ENCODE peak calls at places on chromosomes 11 and 22, in seven cellular contexts. A is AG09309, J is GM10248, N is neural crest cell, D is cardiac fibroblast, S is prostate gland, I is heart left ventricle. P is an unnamed sample.
A peak's percentile ranks its signal among the peaks of the same experiment; 100 is the strongest.

GRCh38 chr11:71238941-71239340 is 13.4 kb downstream of the SHANK2 start:
- DNase-seq in A (no peak), J (no peak), N (no peak), D (no peak), S (no peak), I (no peak), P (no peak)

GRCh38 chr11:97973352-97973857 is 1047.3 kb upstream of the CNTN5 start:
- DNase-seq in A (no peak), J (no peak), N (no peak), D (no peak), S (no peak), I (no peak), P (no peak)

GRCh38 chr22:37581534-37581933 is 1.6 kb upstream of the LGALS2 start:
- DNase-seq in A (no peak), J (no peak), N (no peak), D (no peak), S (peak; percentile 43), I (peak; percentile 82), P (no peak)

GRCh38 chr11:99513368-99513767 is 492.6 kb downstream of the CNTN5 start:
- DNase-seq in A (no peak), J (no peak), N (no peak), D (no peak), S (no peak), I (no peak), P (no peak)

GRCh38 chr11:10387209-10388083 is 67.6 kb upstream of the AMPD3 start:
- DNase-seq in A (peak; percentile 95), J (no peak), N (no peak), D (peak; percentile 97), S (no peak), I (no peak), P (no peak)

GRCh38 chr11:105689636-105690035 is 79.8 kb downstream of the GRIA4 start:
- DNase-seq in A (no peak), J (no peak), N (no peak), D (no peak), S (no peak), I (no peak), P (no peak)

GRCh38 chr22:36365020-36365411 is 22.8 kb downstream of the MYH9 start:
- DNase-seq in A (peak; percentile 71), J (peak; percentile 77), N (no peak), D (peak; percentile 93), S (no peak), I (peak; percentile 88), P (peak; percentile 80)

GRCh38 chr11:4154503-4154902 is 59.9 kb downstream of the RRM1 start:
- DNase-seq in A (no peak), J (no peak), N (no peak), D (no peak), S (no peak), I (no peak), P (no peak)

GRCh38 chr11:26079966-26080365 is 252.0 kb upstream of the ANO3 start:
- DNase-seq in A (no peak), J (no peak), N (no peak), D (no peak), S (no peak), I (no peak), P (no peak)

GRCh38 chr11:7905961-7906429 is 25.1 kb downstream of the OR10A6 start:
- DNase-seq in A (no peak), J (no peak), N (no peak), D (no peak), S (peak; percentile 10), I (no peak), P (no peak)

GRCh38 chr11:120212926-120213325 is 2.1 kb downstream of the OAF start:
- DNase-seq in A (no peak), J (no peak), N (no peak), D (no peak), S (no peak), I (no peak), P (no peak)

GRCh38 chr11:64619811-64620285 is 28.8 kb downstream of the SLC22A12 start:
- DNase-seq in A (no peak), J (no peak), N (no peak), D (peak; percentile 80), S (no peak), I (peak; percentile 55), P (no peak)

GRCh38 chr11:19344661-19345518 is 104.1 kb upstream of the E2F8 start:
- DNase-seq in A (no peak), J (peak; percentile 57), N (peak; percentile 79), D (peak; percentile 73), S (no peak), I (peak; percentile 63), P (no peak)

GRCh38 chr11:120344302-120345004 is 8.2 kb downstream of the ARHGEF12 start:
- DNase-seq in A (no peak), J (peak; percentile 63), N (no peak), D (no peak), S (no peak), I (no peak), P (no peak)

GRCh38 chr11:8271106-8271886 is 7.6 kb upstream of the LMO1 start:
- DNase-seq in A (no peak), J (no peak), N (no peak), D (no peak), S (no peak), I (no peak), P (no peak)

GRCh38 chr11:125275905-125276634 is 111.5 kb downstream of the PKNOX2 start:
- DNase-seq in A (no peak), J (no peak), N (no peak), D (peak; percentile 69), S (no peak), I (peak; percentile 41), P (no peak)

GRCh38 chr22:25125693-25126357 is 73.8 kb upstream of the CRYBB3 start:
- DNase-seq in A (no peak), J (no peak), N (no peak), D (no peak), S (no peak), I (no peak), P (no peak)

DNA sequence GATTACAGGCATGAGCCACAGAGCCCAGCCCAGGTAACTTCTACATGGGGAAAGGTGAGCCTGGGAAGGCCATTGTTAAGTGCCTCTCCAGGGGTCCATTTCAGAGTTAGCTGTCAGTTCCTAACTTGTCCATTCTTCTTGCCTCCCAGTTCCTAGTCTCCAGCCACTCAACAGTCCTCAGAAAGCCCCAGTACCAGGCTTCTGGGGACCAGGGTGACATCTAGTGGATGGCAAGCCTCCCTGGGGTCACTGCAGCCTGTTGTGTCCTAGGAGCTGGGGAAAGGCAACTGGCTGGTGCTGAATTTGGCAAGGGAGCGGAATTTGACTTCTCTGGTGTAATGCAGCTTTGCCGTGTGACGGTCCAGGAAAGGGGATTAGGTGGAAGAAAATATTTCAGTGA is 2.1 kb downstream of the LGALS12 start:
- DNase-seq in A (no peak), J (peak; percentile 41), N (no peak), D (peak; percentile 57), S (no peak), I (peak; percentile 60), P (no peak)
- TF ChIP-seq CTCF in A (peak; percentile 21), J (peak; percentile 36), N (peak; percentile 36), D (no peak), S (peak; percentile 27), I (peak; percentile 21), P (no peak)

GRCh38 chr22:50201191-50202129 is 649 bp downstream of the SELENOO start:
- DNase-seq in A (no peak), J (no peak), N (no peak), D (no peak), S (no peak), I (no peak), P (no peak)

GRCh38 chr22:50202130-50202671 is 1.4 kb downstream of the SELENOO start:
- DNase-seq in A (no peak), J (no peak), N (no peak), D (no peak), S (no peak), I (no peak), P (no peak)

GRCh38 chr22:50199251-50199721 is 1.5 kb upstream of the SELENOO start:
- DNase-seq in A (no peak), J (no peak), N (no peak), D (no peak), S (no peak), I (no peak), P (no peak)

GRCh38 chr22:50199836-50200332 is 927 bp upstream of the SELENOO start:
- DNase-seq in A (no peak), J (no peak), N (no peak), D (no peak), S (no peak), I (no peak), P (no peak)

GRCh38 chr22:50200333-50201190 is at the start of gene SELENOO:
- DNase-seq in A (peak; percentile 24), J (peak; percentile 99), N (peak; percentile 85), D (peak; percentile 92), S (peak; percentile 86), I (peak; percentile 95), P (peak; percentile 91)
- TF ChIP-seq CTCF in A (no peak), J (no peak), N (no peak), D (no peak), S (no peak), I (no peak), P (no peak)

DNA sequence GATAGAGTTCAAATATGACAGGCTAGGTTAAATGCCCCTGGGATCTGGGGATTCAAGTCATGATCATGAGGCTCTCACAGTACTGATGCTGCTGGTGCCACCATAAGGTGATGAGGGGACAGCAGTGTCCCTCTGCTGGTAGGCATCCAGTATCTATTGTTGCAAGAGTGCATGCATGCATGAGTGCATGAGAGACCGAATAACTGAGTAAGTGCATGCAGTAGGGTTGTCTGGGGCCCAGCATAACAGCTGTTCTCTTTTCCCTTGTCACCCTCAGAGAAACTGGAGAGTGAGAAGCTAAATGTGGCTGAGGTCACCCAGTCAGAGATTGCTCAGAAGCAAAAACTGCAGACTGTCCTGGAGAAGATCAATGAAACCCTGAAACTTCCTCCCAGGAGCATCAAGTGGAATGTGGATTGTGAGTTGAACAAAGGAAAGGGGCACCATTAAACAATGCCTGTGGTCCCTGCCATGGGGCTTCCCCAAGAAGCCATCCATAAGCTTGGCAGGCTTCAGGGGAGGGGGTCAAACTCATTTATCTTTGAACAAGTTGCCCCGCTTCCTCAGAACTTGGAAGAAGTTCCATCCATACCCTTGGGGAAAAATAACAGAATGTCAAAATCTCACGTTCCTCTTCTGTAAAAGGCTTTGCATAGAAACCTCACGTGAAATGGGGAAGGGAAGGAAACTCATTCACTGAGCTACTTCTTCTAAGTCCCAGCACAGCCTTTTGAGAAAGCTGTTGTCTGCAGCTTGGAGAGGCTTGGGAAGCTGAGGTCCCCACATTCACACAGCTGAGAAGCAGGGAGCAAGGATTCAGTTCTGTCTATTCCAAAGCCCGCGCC is 119.0 kb downstream of the PARVA start:
- DNase-seq in A (no peak), J (no peak), N (no peak), D (no peak), S (no peak), I (no peak), P (no peak)
- TF ChIP-seq CTCF in A (peak; percentile 13), J (no peak), N (peak; percentile 36), D (peak; percentile 18), S (no peak), I (peak; percentile 14), P (no peak)

DNA sequence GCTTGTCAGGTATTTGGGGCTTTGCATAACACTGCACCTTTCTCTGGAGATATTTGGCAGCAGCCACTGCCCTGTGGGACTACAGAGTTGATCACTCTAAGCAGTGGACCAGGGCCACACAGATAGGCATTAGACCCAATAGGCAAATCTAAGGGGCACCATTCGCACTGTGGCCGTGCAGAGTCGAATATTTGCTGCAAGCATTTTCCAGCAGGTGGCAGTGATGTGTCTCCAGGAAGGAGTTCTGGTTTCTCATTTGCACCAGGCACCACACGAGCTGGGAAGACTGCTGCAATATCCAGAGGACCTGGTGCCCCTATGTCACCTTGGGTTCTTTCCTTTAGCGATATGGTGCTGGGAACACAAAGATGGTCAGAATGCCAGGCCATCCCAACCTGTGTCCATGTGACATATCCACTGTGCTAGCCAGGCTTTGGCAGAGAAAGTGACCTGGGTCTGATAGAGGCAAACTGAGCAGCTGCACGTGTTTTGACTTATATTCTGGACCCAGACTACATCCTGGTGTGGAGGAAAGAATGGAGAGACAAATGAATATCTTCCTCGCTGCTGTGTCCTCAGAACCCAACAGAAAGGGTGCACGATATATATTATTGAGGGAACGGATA is 318.7 kb downstream of the BUD13 start:
- DNase-seq in A (peak; percentile 8), J (peak; percentile 47), N (peak; percentile 52), D (peak; percentile 52), S (peak; percentile 40), I (no peak), P (no peak)
- TF ChIP-seq CTCF in A (peak; percentile 70), J (peak; percentile 40), N (peak; percentile 70), D (peak; percentile 33), S (peak; percentile 39), I (peak; percentile 48), P (no peak)

P was measured in natural killer cell.